ENCODE peak calls at places on chromosome 20, in five cellular contexts. I is tibial artery; Y is stimulated activated CD8-positive, alpha-beta memory T cell treated with anti-CD3 and anti-CD28 coated beads, Interleukin-12 subunit alpha, Interleukin-12 subunit beta, amount 100 ng/mL, for 4 hours; F is activated CD8-positive, alpha-beta memory T cell treated with anti-CD3 and anti-CD28 coated beads, Interleukin-2, amount 10 ng/mL, durations not matched to agents 7 days and 5 days; D is activated CD4-positive, alpha-beta T cell treated with anti-CD3 and anti-CD28 coated beads for 36 hours. J is an unnamed sample.

GRCh38 chr20:57212890-57213276 is 53.6 kb downstream of the BMP7 start:
- DNase-seq in I (no peak), Y (no peak), F (no peak), D (no peak), J (peak)

GRCh38 chr20:59977086-59977485 is 18.9 kb downstream of the CDH26 start:
- DNase-seq in I (no peak), Y (no peak), F (no peak), D (no peak), J (peak)

GRCh38 chr20:58058421-58059140 is 169.9 kb downstream of the ANKRD60 start:
- DNase-seq in I (no peak), Y (no peak), F (peak), D (no peak), J (peak)

GRCh38 chr20:1010659-1011058 is 8.5 kb upstream of the RSPO4 start:
- DNase-seq in I (no peak), Y (no peak), F (no peak), D (no peak), J (no peak)

GRCh38 chr20:48791014-48791413 is 36.8 kb downstream of the PREX1 start:
- DNase-seq in I (no peak), Y (no peak), F (no peak), D (no peak), J (no peak)

GRCh38 chr20:25051386-25052155 is 6.4 kb downstream of the ACSS1 start:
- DNase-seq in I (peak), Y (no peak), F (no peak), D (no peak), J (no peak)

GRCh38 chr20:16106191-16106849 is 466.9 kb downstream of the KIF16B start:
- DNase-seq in I (no peak), Y (no peak), F (no peak), D (no peak), J (no peak)

GRCh38 chr20:45611054-45611453 is 18.5 kb upstream of the WFDC10A start:
- DNase-seq in I (no peak), Y (no peak), F (no peak), D (peak), J (no peak)

GRCh38 chr20:36521526-36521925 is 19.8 kb upstream of the MYL9 start:
- DNase-seq in I (no peak), Y (no peak), F (no peak), D (no peak), J (no peak)

GRCh38 chr20:57760698-57761412 is 51.0 kb upstream of the PMEPA1 start:
- DNase-seq in I (peak), Y (no peak), F (no peak), D (no peak), J (no peak)

GRCh38 chr20:33209789-33210188 is 7.4 kb upstream of the BPIFA3 start:
- DNase-seq in I (peak), Y (no peak), F (peak), D (peak), J (peak)

GRCh38 chr20:11056414-11056813 is 382.6 kb upstream of the JAG1 start:
- DNase-seq in I (no peak), Y (no peak), F (no peak), D (no peak), J (no peak)

GRCh38 chr20:25324412-25324811 is 66.2 kb downstream of the ABHD12 start:
- DNase-seq in I (peak), Y (no peak), F (no peak), D (no peak), J (no peak)

GRCh38 chr20:24981282-24981681 is 11.3 kb downstream of the APMAP start:
- DNase-seq in I (no peak), Y (no peak), F (peak), D (no peak), J (no peak)

GRCh38 chr20:51687071-51687470 is 81.1 kb downstream of the ATP9A start:
- DNase-seq in I (no peak), Y (no peak), F (no peak), D (no peak), J (peak)

GRCh38 chr20:38297916-38298674 is 5.9 kb upstream of the BPI start:
- DNase-seq in I (no peak), Y (no peak), F (no peak), D (no peak), J (no peak)

GRCh38 chr20:10955166-10955565 is 281.4 kb upstream of the JAG1 start:
- DNase-seq in I (no peak), Y (no peak), F (no peak), D (no peak), J (no peak)

GRCh38 chr20:275791-276190 is 14.8 kb downstream of the C20orf96 start:
- DNase-seq in I (no peak), Y (no peak), F (no peak), D (no peak), J (no peak)

GRCh38 chr20:14055127-14055742 is 59.9 kb downstream of the MACROD2 start:
- DNase-seq in I (no peak), Y (no peak), F (no peak), D (peak), J (no peak)

GRCh38 chr20:39716796-39717341 is 754.7 kb downstream of the DHX35 start:
- DNase-seq in I (no peak), Y (no peak), F (no peak), D (no peak), J (no peak)

GRCh38 chr20:51498765-51499540 is 43.6 kb downstream of the NFATC2 start:
- DNase-seq in I (no peak), Y (no peak), F (no peak), D (no peak), J (no peak)

GRCh38 chr20:31821427-31821826 is 2.3 kb downstream of the MYLK2 start:
- DNase-seq in I (no peak), Y (no peak), F (no peak), D (no peak), J (no peak)

J was measured in upper lobe of left lung.